ENCODE peak calls at places on chromosomes 7 and 10, in ten cellular contexts. One of them, this sample, is unnamed.

GRCh38 chr7:99393363-99394187 is 14.8 kb downstream of the PDAP1 start:
- DNase-seq in GM23248: peak
- DNase-seq in pancreas: peak
- DNase-seq in NCI-H1436: no peak
- DNase-seq in activated CD4-positive, alpha-beta T cell treated with anti-CD3 and anti-CD28 coated beads, Interleukin-2, amount 50 U/mL, for 1 hour: no peak
- DNase-seq in activated T-cell treated with anti-CD3 and anti-CD28 coated beads for 1 hour: no peak
- DNase-seq in HS-5: no peak
- DNase-seq in endodermal cell: no peak
- DNase-seq in naive thymus-derived CD8-positive, alpha-beta T cell: no peak
- DNase-seq in M059J: no peak
- DNase-seq in this sample: no peak

GRCh38 chr7:114703677-114704076 is 218.2 kb upstream of the MDFIC start:
- DNase-seq in activated CD4-positive, alpha-beta T cell treated with anti-CD3 and anti-CD28 coated beads, Interleukin-2, amount 50 U/mL, for 1 hour: no peak
- DNase-seq in GM23248: peak
- DNase-seq in endodermal cell: no peak
- DNase-seq in activated T-cell treated with anti-CD3 and anti-CD28 coated beads for 1 hour: no peak
- DNase-seq in NCI-H1436: no peak
- DNase-seq in naive thymus-derived CD8-positive, alpha-beta T cell: no peak
- DNase-seq in M059J: peak
- DNase-seq in pancreas: no peak
- DNase-seq in HS-5: peak
- DNase-seq in this sample: no peak

GRCh38 chr7:16028103-16028502 is 341.6 kb upstream of the MEOX2 start:
- DNase-seq in activated CD4-positive, alpha-beta T cell treated with anti-CD3 and anti-CD28 coated beads, Interleukin-2, amount 50 U/mL, for 1 hour: no peak
- DNase-seq in HS-5: peak
- DNase-seq in pancreas: no peak
- DNase-seq in M059J: peak
- DNase-seq in endodermal cell: no peak
- DNase-seq in NCI-H1436: no peak
- DNase-seq in activated T-cell treated with anti-CD3 and anti-CD28 coated beads for 1 hour: no peak
- DNase-seq in GM23248: peak
- DNase-seq in naive thymus-derived CD8-positive, alpha-beta T cell: no peak
- DNase-seq in this sample: no peak

GRCh38 chr10:11035318-11035920 is 17.7 kb downstream of the CELF2 start:
- DNase-seq in endodermal cell: peak
- DNase-seq in activated CD4-positive, alpha-beta T cell treated with anti-CD3 and anti-CD28 coated beads, Interleukin-2, amount 50 U/mL, for 1 hour: no peak
- DNase-seq in naive thymus-derived CD8-positive, alpha-beta T cell: no peak
- DNase-seq in HS-5: peak
- DNase-seq in M059J: peak
- DNase-seq in pancreas: no peak
- DNase-seq in activated T-cell treated with anti-CD3 and anti-CD28 coated beads for 1 hour: no peak
- DNase-seq in GM23248: peak
- DNase-seq in NCI-H1436: no peak
- DNase-seq in this sample: no peak

GRCh38 chr7:17058568-17058967 is 176.8 kb upstream of the AGR3 start:
- DNase-seq in HS-5: no peak
- DNase-seq in NCI-H1436: no peak
- DNase-seq in M059J: peak
- DNase-seq in pancreas: no peak
- DNase-seq in activated T-cell treated with anti-CD3 and anti-CD28 coated beads for 1 hour: no peak
- DNase-seq in endodermal cell: no peak
- DNase-seq in GM23248: peak
- DNase-seq in activated CD4-positive, alpha-beta T cell treated with anti-CD3 and anti-CD28 coated beads, Interleukin-2, amount 50 U/mL, for 1 hour: no peak
- DNase-seq in naive thymus-derived CD8-positive, alpha-beta T cell: no peak
- DNase-seq in this sample: no peak

GRCh38 chr7:46759711-46760480 is 822.0 kb downstream of the TNS3 start:
- DNase-seq in GM23248: peak
- DNase-seq in HS-5: no peak
- DNase-seq in pancreas: no peak
- DNase-seq in NCI-H1436: no peak
- DNase-seq in activated CD4-positive, alpha-beta T cell treated with anti-CD3 and anti-CD28 coated beads, Interleukin-2, amount 50 U/mL, for 1 hour: no peak
- DNase-seq in activated T-cell treated with anti-CD3 and anti-CD28 coated beads for 1 hour: no peak
- DNase-seq in M059J: peak
- DNase-seq in endodermal cell: no peak
- DNase-seq in naive thymus-derived CD8-positive, alpha-beta T cell: no peak
- DNase-seq in this sample: no peak

GRCh38 chr7:31729195-31729804 is 42.3 kb downstream of the PPP1R17 start:
- DNase-seq in NCI-H1436: no peak
- DNase-seq in activated T-cell treated with anti-CD3 and anti-CD28 coated beads for 1 hour: no peak
- DNase-seq in pancreas: no peak
- DNase-seq in M059J: no peak
- DNase-seq in naive thymus-derived CD8-positive, alpha-beta T cell: no peak
- DNase-seq in HS-5: no peak
- DNase-seq in activated CD4-positive, alpha-beta T cell treated with anti-CD3 and anti-CD28 coated beads, Interleukin-2, amount 50 U/mL, for 1 hour: no peak
- DNase-seq in endodermal cell: no peak
- DNase-seq in GM23248: no peak
- DNase-seq in this sample: no peak

GRCh38 chr7:29372351-29372931 is 177.9 kb downstream of the CHN2 start:
- DNase-seq in activated CD4-positive, alpha-beta T cell treated with anti-CD3 and anti-CD28 coated beads, Interleukin-2, amount 50 U/mL, for 1 hour: no peak
- DNase-seq in HS-5: peak
- DNase-seq in naive thymus-derived CD8-positive, alpha-beta T cell: no peak
- DNase-seq in activated T-cell treated with anti-CD3 and anti-CD28 coated beads for 1 hour: no peak
- DNase-seq in NCI-H1436: no peak
- DNase-seq in pancreas: no peak
- DNase-seq in endodermal cell: no peak
- DNase-seq in M059J: no peak
- DNase-seq in GM23248: peak
- DNase-seq in this sample: no peak

GRCh38 chr10:12500406-12501303 is 151.3 kb downstream of the CAMK1D start:
- DNase-seq in activated CD4-positive, alpha-beta T cell treated with anti-CD3 and anti-CD28 coated beads, Interleukin-2, amount 50 U/mL, for 1 hour: no peak
- DNase-seq in pancreas: no peak
- DNase-seq in naive thymus-derived CD8-positive, alpha-beta T cell: no peak
- DNase-seq in endodermal cell: peak
- DNase-seq in GM23248: no peak
- DNase-seq in HS-5: no peak
- DNase-seq in activated T-cell treated with anti-CD3 and anti-CD28 coated beads for 1 hour: no peak
- DNase-seq in NCI-H1436: peak
- DNase-seq in M059J: peak
- DNase-seq in this sample: no peak

GRCh38 chr7:91169819-91170218 is 94.4 kb upstream of the FZD1 start:
- DNase-seq in NCI-H1436: no peak
- DNase-seq in pancreas: no peak
- DNase-seq in activated CD4-positive, alpha-beta T cell treated with anti-CD3 and anti-CD28 coated beads, Interleukin-2, amount 50 U/mL, for 1 hour: no peak
- DNase-seq in HS-5: no peak
- DNase-seq in activated T-cell treated with anti-CD3 and anti-CD28 coated beads for 1 hour: no peak
- DNase-seq in GM23248: no peak
- DNase-seq in naive thymus-derived CD8-positive, alpha-beta T cell: no peak
- DNase-seq in M059J: no peak
- DNase-seq in endodermal cell: peak
- DNase-seq in this sample: no peak

GRCh38 chr10:13773043-13773442 is 186.3 kb downstream of the PRPF18 start:
- DNase-seq in activated CD4-positive, alpha-beta T cell treated with anti-CD3 and anti-CD28 coated beads, Interleukin-2, amount 50 U/mL, for 1 hour: no peak
- DNase-seq in pancreas: no peak
- DNase-seq in endodermal cell: no peak
- DNase-seq in GM23248: peak
- DNase-seq in naive thymus-derived CD8-positive, alpha-beta T cell: no peak
- DNase-seq in activated T-cell treated with anti-CD3 and anti-CD28 coated beads for 1 hour: no peak
- DNase-seq in M059J: no peak
- DNase-seq in NCI-H1436: no peak
- DNase-seq in HS-5: no peak
- DNase-seq in this sample: no peak